ENCODE peak calls at places on chromosomes 7 and 10, in five cellular contexts. Q is esophagus muscularis mucosa, I is RWPE1, P is retinal pigment epithelial cell, W is WTC11. Y is an unnamed sample.

GRCh38 chr10:124152781-124153600 is 59.6 kb upstream of the CHST15 start:
- DNase-seq in W (no peak), Q (no peak), I (peak; percentile 100), P (no peak), Y (no peak)

GRCh38 chr10:8444630-8445029 is 390.1 kb downstream of the GATA3 start:
- DNase-seq in W (peak; percentile 36), Q (no peak), I (no peak), P (no peak), Y (peak; percentile 20)

GRCh38 chr10:117167346-117168134 is 29.5 kb upstream of the VAX1 start:
- DNase-seq in P (no peak), I (no peak), Q (no peak), W (no peak), Y (no peak)

GRCh38 chr7:25662881-25663588 is 434.7 kb upstream of the NPVF start:
- DNase-seq in W (no peak), P (no peak), I (no peak), Q (no peak), Y (no peak)

GRCh38 chr7:26013551-26014083 is 138.4 kb upstream of the NFE2L3 start:
- DNase-seq in I (no peak), P (peak; percentile 0), W (no peak), Q (no peak), Y (no peak)

GRCh38 chr7:45617166-45617565 is 43.0 kb downstream of the ADCY1 start:
- DNase-seq in I (no peak), W (peak; percentile 57), Q (no peak), P (no peak), Y (no peak)

GRCh38 chr10:52464725-52465124 is 150.6 kb downstream of the DKK1 start:
- DNase-seq in P (no peak), W (no peak), Q (no peak), I (peak; percentile 23), Y (no peak)

GRCh38 chr10:13990918-13991317 is 339.8 kb downstream of the FRMD4A start:
- DNase-seq in W (no peak), P (no peak), I (no peak), Q (no peak), Y (no peak)

GRCh38 chr10:116450861-116451260 is 23.2 kb downstream of the PNLIPRP3 start:
- DNase-seq in I (no peak), P (no peak), Q (no peak), W (no peak), Y (no peak)

GRCh38 chr10:78451592-78451991 is 417.9 kb downstream of the RPS24 start:
- DNase-seq in Q (no peak), P (peak; percentile 91), I (no peak), W (no peak), Y (no peak)

GRCh38 chr10:95728535-95728934 is 27.4 kb upstream of the ENTPD1 start:
- DNase-seq in P (no peak), W (no peak), Q (no peak), I (no peak), Y (no peak)

GRCh38 chr10:11176746-11177145 is 159.1 kb downstream of the CELF2 start:
- DNase-seq in P (no peak), W (no peak), Q (no peak), I (no peak), Y (no peak)

GRCh38 chr7:66883716-66884115 is 37.3 kb upstream of the TMEM248 start:
- DNase-seq in W (no peak), Q (no peak), I (peak; percentile 8), P (no peak), Y (no peak)

GRCh38 chr7:55246181-55246580 is 119.0 kb upstream of the LANCL2 start:
- DNase-seq in I (no peak), P (peak; percentile 62), W (no peak), Q (peak; percentile 50), Y (no peak)

GRCh38 chr10:21317902-21318301 is 207.6 kb downstream of the SKIDA1 start:
- DNase-seq in I (no peak), P (no peak), W (no peak), Q (no peak), Y (no peak)

GRCh38 chr7:141053626-141054025 is 20.2 kb upstream of the TMEM178B start:
- DNase-seq in I (no peak), P (no peak), Q (no peak), W (no peak), Y (peak; percentile 45)

GRCh38 chr10:14173391-14173705 is 157.4 kb downstream of the FRMD4A start:
- DNase-seq in P (no peak), I (no peak), Q (no peak), W (no peak), Y (no peak)

DNA sequence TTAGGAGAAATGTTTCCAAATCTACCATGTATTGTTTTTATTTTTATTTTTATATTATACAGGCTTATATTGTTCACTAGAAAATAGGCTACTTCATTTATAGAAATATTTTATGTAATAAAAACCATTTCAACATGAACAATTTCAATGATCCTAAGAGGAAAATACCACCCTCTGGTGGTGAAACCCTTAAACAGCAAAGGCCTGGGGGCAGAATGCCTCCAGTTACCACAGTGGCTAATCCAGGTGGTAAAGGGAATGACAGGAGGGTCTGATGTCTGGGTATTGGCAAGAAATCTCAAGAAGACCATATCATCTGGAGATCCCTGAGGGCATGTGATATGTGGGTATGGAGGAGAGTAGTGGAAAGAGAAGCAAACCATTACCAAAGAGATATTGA is 19.3 kb downstream of the MACC1 start:
- DNase-seq in I (no peak), P (no peak), Q (no peak), W (peak; percentile 41), Y (no peak)
- TF ChIP-seq CTCF in I (no peak), P (peak; percentile 34), Q (no peak), W (peak; percentile 60), Y (no peak)

DNA sequence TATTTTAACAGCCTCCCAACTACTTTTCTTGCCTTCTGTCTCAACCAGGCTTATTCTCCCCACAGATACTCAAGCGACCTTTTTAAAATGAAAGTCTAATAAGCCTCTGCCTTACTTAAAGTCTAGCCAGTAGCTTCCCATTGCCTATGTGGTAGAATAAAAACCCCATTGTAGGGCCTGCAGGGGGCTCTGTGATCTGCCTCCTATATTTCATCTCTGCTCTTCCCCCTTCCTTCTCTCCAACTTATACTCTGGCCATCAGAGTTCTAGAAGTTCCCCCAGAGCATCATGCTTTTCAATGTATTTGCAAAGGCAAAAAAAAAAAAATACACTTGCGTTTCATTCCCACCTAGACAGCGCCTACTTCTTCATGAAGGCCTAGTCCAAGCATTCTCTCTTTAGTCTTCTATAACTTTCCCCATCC is 167.7 kb upstream of the ADO start:
- DNase-seq in Q (no peak), W (no peak), I (no peak), P (no peak), Y (no peak)
- TF ChIP-seq CTCF in Q (no peak), W (no peak), I (no peak), P (peak; percentile 39), Y (no peak)

GRCh38 chr10:103701380-103702222 is 153.8 kb downstream of the SH3PXD2A start:
- DNase-seq in I (no peak), W (no peak), P (no peak), Q (no peak), Y (no peak)

GRCh38 chr10:103697787-103698186 is 157.6 kb downstream of the SH3PXD2A start:
- DNase-seq in W (no peak), I (no peak), Q (no peak), P (no peak), Y (no peak)

GRCh38 chr10:103698266-103698665 is 157.1 kb downstream of the SH3PXD2A start:
- DNase-seq in Q (no peak), P (no peak), I (no peak), W (no peak), Y (no peak)

GRCh38 chr10:103700436-103700715 is 155.0 kb downstream of the SH3PXD2A start:
- DNase-seq in I (no peak), P (no peak), W (no peak), Q (no peak), Y (no peak)

DNA sequence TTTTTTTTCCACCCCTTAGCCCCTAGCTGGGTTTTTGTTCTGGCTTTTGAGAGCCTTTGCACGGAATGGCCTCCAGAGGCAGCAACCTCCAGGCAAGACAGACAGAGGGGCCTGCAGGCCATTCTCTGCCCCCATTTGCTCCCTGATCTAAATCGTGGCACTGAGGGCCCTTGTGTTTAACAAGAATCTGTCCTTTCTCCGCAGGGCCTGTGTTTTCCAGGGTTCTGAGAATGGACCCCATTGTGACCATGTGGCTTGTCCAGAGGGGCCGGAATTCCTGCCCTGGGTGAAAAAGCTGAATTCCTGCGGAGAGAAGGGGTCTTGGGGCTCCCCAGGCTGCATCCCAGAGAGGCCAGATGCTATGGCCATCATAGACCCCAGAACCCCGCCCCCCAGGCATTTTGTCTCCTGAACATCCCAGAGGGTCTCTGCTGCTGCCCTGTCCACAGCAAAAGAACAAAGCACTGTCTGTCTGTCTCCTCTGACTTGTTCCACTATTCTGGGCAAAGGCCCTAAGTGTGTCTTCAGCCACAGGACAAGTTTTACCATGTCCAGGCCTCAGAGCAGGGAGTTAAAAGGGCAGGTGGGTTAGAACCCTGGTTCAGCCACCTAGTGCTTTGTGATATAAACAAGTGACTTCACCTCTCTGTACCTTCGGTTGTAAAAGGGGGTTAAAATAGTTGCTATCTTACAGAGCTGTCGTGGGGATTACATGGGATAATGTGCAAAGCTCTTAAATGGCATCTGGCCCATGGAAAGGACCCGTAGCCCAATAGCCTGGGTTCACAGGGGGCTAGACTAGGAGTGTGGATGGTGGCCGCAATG is 155.6 kb downstream of the SH3PXD2A start:
- DNase-seq in Q (no peak), P (no peak), W (no peak), I (no peak), Y (no peak)
- TF ChIP-seq CTCF in Q (no peak), P (peak; percentile 18), W (no peak), I (no peak), Y (no peak)

GRCh38 chr7:151113344-151114150 is 27.3 kb downstream of the AGAP3 start:
- DNase-seq in P (peak; percentile 86), W (peak; percentile 42), Q (no peak), I (peak; percentile 69), Y (no peak)
- TF ChIP-seq CTCF in P (no peak), W (no peak), Q (no peak), I (no peak), Y (no peak)

GRCh38 chr7:100190059-100190711 is 12.5 kb downstream of the STAG3 start:
- DNase-seq in P (no peak), I (no peak), Q (no peak), W (no peak), Y (no peak)
- TF ChIP-seq CTCF in P (peak; percentile 38), I (peak; percentile 59), Q (no peak), W (no peak), Y (peak; percentile 61)

GRCh38 chr10:113616244-113617074 is 47.4 kb downstream of the NRAP start:
- DNase-seq in P (no peak), I (no peak), W (no peak), Q (no peak), Y (no peak)
- TF ChIP-seq CTCF in P (peak; percentile 64), I (no peak), W (peak; percentile 33), Q (no peak), Y (no peak)

GRCh38 chr10:102120142-102120986 is at the start of gene LDB1:
- DNase-seq in I (peak; percentile 81), P (no peak), Q (no peak), W (peak; percentile 75), Y (peak; percentile 66)
- TF ChIP-seq CTCF in I (no peak), P (peak; percentile 17), Q (peak; percentile 21), W (no peak), Y (no peak)

Y was measured in natural killer cell.